ENCODE peak calls at places on chromosomes 5 and 9, in seven cellular contexts. C is GM23248; J is retina; A is stimulated activated naive CD8-positive, alpha-beta T cell treated with anti-CD3 and anti-CD28 coated beads, Interleukin-15, amount 100 ng/mL, for 72 hours; S is Calu3; W is NCI-H2081; P is naive thymus-derived CD4-positive, alpha-beta T cell. Q is an unnamed sample.

GRCh38 chr5:149796836-149797235 is 66.7 kb downstream of the PPARGC1B start:
- DNase-seq in C (no peak), J (no peak), A (no peak), S (no peak), W (no peak), P (no peak), Q (no peak)

GRCh38 chr5:165334186-165334585 is 1828.8 kb downstream of the MAT2B start:
- DNase-seq in C (no peak), J (no peak), A (no peak), S (no peak), W (no peak), P (no peak), Q (no peak)

GRCh38 chr5:118891252-118891651 is 97.1 kb downstream of the DTWD2 start:
- DNase-seq in C (no peak), J (peak), A (no peak), S (no peak), W (peak), P (no peak), Q (no peak)

GRCh38 chr9:114288233-114289051 is 34.5 kb upstream of the ORM1 start:
- DNase-seq in C (peak), J (no peak), A (peak), S (no peak), W (no peak), P (no peak), Q (no peak)

GRCh38 chr5:159508344-159508743 is 178.1 kb upstream of the IL12B start:
- DNase-seq in C (no peak), J (no peak), A (no peak), S (no peak), W (no peak), P (no peak), Q (no peak)

GRCh38 chr9:23851024-23851629 is 25.1 kb upstream of the ELAVL2 start:
- DNase-seq in C (peak), J (peak), A (no peak), S (no peak), W (peak), P (no peak), Q (no peak)

GRCh38 chr9:136943291-136944093 is 1.0 kb downstream of the FBXW5 start:
- DNase-seq in C (peak), J (peak), A (peak), S (peak), W (no peak), P (no peak), Q (no peak)

GRCh38 chr9:650362-650761 is 191.1 kb upstream of the DMRT1 start:
- DNase-seq in C (peak), J (no peak), A (peak), S (no peak), W (no peak), P (no peak), Q (no peak)

GRCh38 chr9:13140843-13141592 is 138.5 kb downstream of the MPDZ start:
- DNase-seq in C (peak), J (no peak), A (no peak), S (no peak), W (no peak), P (no peak), Q (no peak)

GRCh38 chr9:132769895-132770774 is 99.9 kb downstream of the GTF3C4 start:
- DNase-seq in C (peak), J (peak), A (peak), S (peak), W (peak), P (peak), Q (peak)

GRCh38 chr5:175021886-175022285 is 297.5 kb downstream of the MSX2 start:
- DNase-seq in C (no peak), J (no peak), A (no peak), S (no peak), W (no peak), P (no peak), Q (no peak)

GRCh38 chr9:115808108-115808507 is 345.5 kb upstream of the PAPPA start:
- DNase-seq in C (no peak), J (no peak), A (no peak), S (no peak), W (no peak), P (no peak), Q (no peak)

GRCh38 chr5:113380299-113381014 is 54.3 kb downstream of the TSSK1B start:
- DNase-seq in C (peak), J (no peak), A (no peak), S (no peak), W (no peak), P (no peak), Q (no peak)

GRCh38 chr9:112170968-112171367 is 4.1 kb downstream of the SUSD1 start:
- DNase-seq in C (no peak), J (no peak), A (no peak), S (no peak), W (no peak), P (no peak), Q (no peak)

GRCh38 chr5:151183451-151184245 is 26.1 kb upstream of the ANXA6 start:
- DNase-seq in C (peak), J (peak), A (no peak), S (no peak), W (peak), P (no peak), Q (peak)

GRCh38 chr5:2883771-2884170 is 132.3 kb upstream of the IRX2 start:
- DNase-seq in C (no peak), J (no peak), A (no peak), S (no peak), W (no peak), P (no peak), Q (no peak)

GRCh38 chr9:79007701-79008483 is 563.9 kb upstream of the TLE4 start:
- DNase-seq in C (no peak), J (no peak), A (no peak), S (no peak), W (no peak), P (no peak), Q (no peak)

GRCh38 chr9:10612649-10613398 is at the start of gene PTPRD:
- DNase-seq in C (peak), J (peak), A (peak), S (peak), W (peak), P (no peak), Q (no peak)

GRCh38 chr9:92564479-92564878 is 28.7 kb upstream of the ECM2 start:
- DNase-seq in C (peak), J (no peak), A (no peak), S (no peak), W (no peak), P (no peak), Q (no peak)

GRCh38 chr5:148729182-148729581 is 74.9 kb upstream of the HTR4 start:
- DNase-seq in C (peak), J (no peak), A (no peak), S (no peak), W (peak), P (no peak), Q (no peak)

GRCh38 chr5:72177538-72177937 is 70.3 kb downstream of the MAP1B start:
- DNase-seq in C (no peak), J (no peak), A (no peak), S (no peak), W (no peak), P (no peak), Q (no peak)

GRCh38 chr5:142211013-142211412 is 102.4 kb downstream of the NDFIP1 start:
- DNase-seq in C (no peak), J (no peak), A (no peak), S (no peak), W (no peak), P (no peak), Q (no peak)

GRCh38 chr9:135244271-135244691 is 156.8 kb downstream of the OLFM1 start:
- DNase-seq in C (no peak), J (no peak), A (no peak), S (no peak), W (no peak), P (no peak), Q (no peak)